ENCODE peak calls at places on chromosome 4, in ten cellular contexts. E is GM04503, M is GM04504, O is iris pigment epithelial cell, I is ecto neural progenitor cell, C is progenitor cell of endocrine pancreas, F is AG08395, V is mucosa of descending colon, B is neural crest cell, T is posterior vena cava. R is an unnamed sample.

GRCh38 chr4:182145360-182145905 is 97.8 kb upstream of the TENM3 start:
- DNase-seq in C (no peak), T (no peak), F (no peak), M (no peak), V (no peak), E (no peak), B (no peak), I (no peak), O (peak; percentile 14), R (peak; percentile 5)

GRCh38 chr4:162475221-162475620 is 311.4 kb upstream of the FSTL5 start:
- DNase-seq in M (no peak), E (no peak), B (no peak), F (no peak), I (no peak), C (no peak), V (no peak), O (peak; percentile 15), T (no peak), R (no peak)

GRCh38 chr4:98110214-98110613 is 33.1 kb downstream of the STPG2 start:
- DNase-seq in M (no peak), C (no peak), F (no peak), I (no peak), E (no peak), V (no peak), B (no peak), T (no peak), O (no peak), R (no peak)

GRCh38 chr4:112521123-112522116 is 5.4 kb upstream of the NEUROG2 start:
- DNase-seq in F (no peak), C (no peak), O (no peak), T (no peak), M (no peak), B (no peak), V (no peak), E (no peak), I (peak; percentile 70), R (no peak)

GRCh38 chr4:180234730-180235129 is 2008.5 kb upstream of the TENM3 start:
- DNase-seq in M (no peak), C (no peak), F (no peak), I (no peak), T (no peak), E (no peak), O (no peak), V (no peak), B (no peak), R (peak; percentile 36)

GRCh38 chr4:111630705-111631104 is 514.5 kb upstream of the FAM241A start:
- DNase-seq in B (no peak), T (no peak), I (no peak), E (no peak), F (peak; percentile 41), M (no peak), O (peak; percentile 55), V (no peak), C (no peak), R (peak; percentile 55)

GRCh38 chr4:159282944-159283343 is 180.1 kb downstream of the RAPGEF2 start:
- DNase-seq in T (no peak), F (no peak), M (no peak), E (no peak), C (no peak), V (no peak), B (no peak), O (no peak), I (no peak), R (no peak)

GRCh38 chr4:73817341-73817740 is 19.1 kb upstream of the CXCL6 start:
- DNase-seq in F (no peak), C (no peak), T (no peak), M (no peak), V (no peak), O (no peak), E (no peak), I (no peak), B (no peak), R (no peak)

GRCh38 chr4:159516556-159516955 is 413.7 kb downstream of the RAPGEF2 start:
- DNase-seq in M (no peak), B (no peak), E (peak; percentile 5), C (no peak), I (no peak), O (peak; percentile 50), V (no peak), F (no peak), T (no peak), R (no peak)

R was measured in cardiac muscle cell.